ENCODE peak calls at places on chromosomes 3 and 15, in seven cellular contexts. F, T, L, D, A, S and N are unnamed samples. For H3K27me3, the result is how much of the 10 kb centered on the place peaks cover.

GRCh38 chr15:80747317-80748053 is 31.7 kb upstream of the CEMIP start:
- DNase-seq in F (no peak), T (no peak), L (peak), D (no peak), A (no peak), S (no peak), N (no peak)

GRCh38 chr3:197541756-197542539 is 13.8 kb downstream of the BDH1 start:
- DNase-seq in F (no peak), T (peak), L (peak), D (no peak), A (peak), S (peak), N (peak)

GRCh38 chr3:190718691-190719090 is 143.8 kb downstream of the GMNC start:
- DNase-seq in F (no peak), T (no peak), L (no peak), D (no peak), A (no peak), S (no peak), N (no peak)

GRCh38 chr15:39685999-39686613 is 96.5 kb downstream of the FSIP1 start:
- DNase-seq in F (no peak), T (no peak), L (peak), D (peak), A (no peak), S (no peak), N (peak)

GRCh38 chr15:90530250-90531051 is 728 bp downstream of the CRTC3 start:
- DNase-seq in F (peak), T (peak), L (peak), D (peak), A (peak), S (peak), N (peak)

GRCh38 chr15:43514241-43515057 is 3.0 kb upstream of the MAP1A start:
- DNase-seq in F (no peak), T (peak), L (peak), D (no peak), A (peak), S (no peak), N (peak)

GRCh38 chr3:30659270-30660127 is 53.1 kb downstream of the TGFBR2 start:
- DNase-seq in F (no peak), T (no peak), L (no peak), D (no peak), A (no peak), S (no peak), N (no peak)

GRCh38 chr3:36707623-36708409 is 56.5 kb downstream of the DCLK3 start:
- DNase-seq in F (no peak), T (no peak), L (no peak), D (no peak), A (no peak), S (no peak), N (peak)

GRCh38 chr15:68023307-68024101 is 30.6 kb upstream of the PIAS1 start:
- DNase-seq in F (no peak), T (no peak), L (no peak), D (no peak), A (no peak), S (no peak), N (no peak)

GRCh38 chr3:11624161-11624560 is 19.6 kb downstream of the VGLL4 start:
- DNase-seq in F (peak), T (no peak), L (no peak), D (no peak), A (no peak), S (no peak), N (no peak)

GRCh38 chr3:37864904-37865303 is 3.2 kb downstream of the CTDSPL start:
- DNase-seq in F (no peak), T (no peak), L (no peak), D (no peak), A (no peak), S (no peak), N (no peak)

GRCh38 chr3:38029400-38030125 is at the start of gene PLCD1:
- DNase-seq in F (no peak), T (peak), L (peak), D (peak), A (peak), S (peak), N (no peak)

GRCh38 chr3:182633206-182633605 is 160.1 kb upstream of the ATP11B start:
- DNase-seq in F (no peak), T (no peak), L (no peak), D (no peak), A (no peak), S (no peak), N (no peak)

GRCh38 chr3:38763569-38763968 is 52.4 kb downstream of the SCN10A start:
- DNase-seq in F (no peak), T (no peak), L (no peak), D (no peak), A (no peak), S (no peak), N (no peak)

GRCh38 chr3:54954019-54954418 is 26.2 kb upstream of the LRTM1 start:
- DNase-seq in F (no peak), T (no peak), L (peak), D (no peak), A (peak), S (no peak), N (no peak)
- TF ChIP-seq CTCF in F (no peak), T (no peak), L (no peak), D (no peak), A (no peak), S (no peak), N (no peak)

GRCh38 chr15:37094542-37095196 is 5.7 kb downstream of the MEIS2 start:
- DNase-seq in F (no peak), T (no peak), L (no peak), D (no peak), A (no peak), S (no peak), N (no peak)

GRCh38 chr15:37096878-37097568 is 3.3 kb downstream of the MEIS2 start:
- DNase-seq in F (no peak), T (no peak), L (no peak), D (no peak), A (no peak), S (no peak), N (peak)

GRCh38 chr15:37098468-37099320 is 1.7 kb downstream of the MEIS2 start:
- DNase-seq in F (peak), T (peak), L (no peak), D (peak), A (peak), S (peak), N (peak)

GRCh38 chr15:37095197-37095992 is 5.0 kb downstream of the MEIS2 start:
- DNase-seq in F (peak), T (peak), L (no peak), D (no peak), A (no peak), S (no peak), N (peak)

DNA sequence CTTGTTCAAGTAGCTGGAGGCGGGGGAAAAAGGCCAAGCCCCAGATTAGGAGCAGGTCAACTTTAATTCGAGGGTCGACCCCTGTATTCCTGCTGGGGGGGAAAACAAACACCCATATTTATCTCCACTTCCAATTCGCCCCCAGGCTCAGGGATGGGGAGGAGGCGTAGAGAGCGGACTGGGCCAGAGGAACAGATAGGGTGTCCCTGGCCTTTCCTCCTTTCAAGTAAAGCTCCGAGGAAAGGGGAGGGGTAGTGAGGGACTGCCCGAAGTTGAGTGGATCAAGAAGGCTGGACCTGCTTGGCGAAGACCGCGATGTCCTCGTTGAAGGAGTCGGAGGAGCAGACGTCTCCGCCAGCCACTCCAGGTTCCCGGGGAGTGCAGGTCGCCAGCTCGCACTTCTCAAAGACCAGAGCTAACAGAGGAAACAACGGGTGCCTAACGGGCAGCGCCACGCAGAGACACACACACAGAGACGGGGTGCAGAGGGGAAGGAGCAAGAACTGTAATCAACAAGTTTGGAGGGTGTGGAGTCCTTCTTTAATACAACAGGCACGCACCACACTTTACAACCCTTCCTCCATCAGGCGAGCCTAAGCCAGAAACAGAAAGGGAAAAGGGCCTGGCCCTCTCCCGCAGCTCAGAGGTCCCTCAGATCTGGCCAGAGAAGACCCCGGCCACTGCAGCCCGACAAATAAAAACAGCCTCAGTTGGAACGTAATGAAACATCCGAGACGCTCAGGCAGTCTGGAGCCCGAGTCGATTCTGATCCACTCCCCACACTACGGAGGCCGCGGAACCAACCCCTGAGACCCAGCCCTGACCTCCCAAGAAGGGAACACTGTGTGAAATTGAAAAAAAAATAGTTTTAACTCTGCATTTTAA is 4.1 kb downstream of the MEIS2 start:
- DNase-seq in F (no peak), T (no peak), L (no peak), D (no peak), A (no peak), S (peak), N (peak)
- H3K4me3 ChIP-seq in F (peak), T (peak), L (peak), D (peak), A (peak), S (peak), N (peak)

GRCh38 chr15:98586066-98586465 is 62.3 kb upstream of the IGF1R start:
- DNase-seq in F (no peak), T (no peak), L (no peak), D (no peak), A (no peak), S (no peak), N (no peak)

GRCh38 chr15:98582900-98583554 is 65.3 kb upstream of the IGF1R start:
- DNase-seq in F (no peak), T (no peak), L (no peak), D (no peak), A (no peak), S (no peak), N (no peak)

GRCh38 chr15:98583758-98584157 is 64.6 kb upstream of the IGF1R start:
- DNase-seq in F (no peak), T (no peak), L (no peak), D (no peak), A (no peak), S (no peak), N (no peak)

GRCh38 chr15:98581715-98582114 is 66.6 kb upstream of the IGF1R start:
- DNase-seq in F (no peak), T (no peak), L (peak), D (no peak), A (no peak), S (no peak), N (no peak)

DNA sequence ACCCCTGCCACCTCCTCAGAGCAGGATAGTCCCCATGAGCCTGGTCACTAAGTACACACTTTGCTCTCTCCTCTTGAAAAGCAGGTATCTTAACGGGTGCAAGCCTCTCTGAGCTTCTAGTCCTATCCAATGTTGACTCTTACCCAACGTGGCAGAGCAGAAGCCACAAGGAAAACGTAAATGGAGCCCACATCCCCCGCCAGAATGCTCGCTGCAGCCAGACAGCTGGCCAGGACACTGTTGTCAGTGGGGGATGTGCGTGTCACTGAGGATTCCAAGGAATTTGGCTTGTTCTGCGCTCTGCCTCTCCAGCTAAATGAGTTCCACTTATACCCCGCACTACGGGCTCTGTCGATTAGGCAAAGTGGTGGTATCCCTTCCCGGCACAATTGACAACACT is 67.8 kb upstream of the IGF1R start:
- DNase-seq in F (no peak), T (no peak), L (peak), D (no peak), A (no peak), S (no peak), N (no peak)
- H3K27me3 ChIP-seq in F (under half), T (half or more), L (under half), D (under half), A (half or more), S (under half), N (half or more)

DNA sequence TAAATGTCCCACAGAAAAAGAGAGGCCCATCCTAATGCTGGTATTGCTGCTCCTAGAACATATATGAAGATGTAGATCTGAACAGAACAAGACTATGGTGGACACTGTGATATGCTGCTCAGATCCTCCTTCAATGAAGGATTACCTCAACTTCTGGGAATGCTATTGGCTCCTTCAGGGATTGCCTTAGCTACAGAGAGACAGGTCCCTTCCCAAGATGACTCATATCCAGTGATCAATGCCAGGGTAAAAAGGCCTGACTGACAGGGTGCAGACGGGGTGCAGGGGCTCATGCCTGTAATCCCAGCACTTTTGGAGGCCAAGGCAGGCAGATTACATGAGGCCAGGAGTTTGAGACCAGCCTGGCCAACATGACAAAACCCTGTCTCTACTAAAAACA is 20.5 kb upstream of the STAG1 start:
- DNase-seq in F (no peak), T (no peak), L (no peak), D (no peak), A (no peak), S (no peak), N (no peak)
- TF ChIP-seq CTCF in F (no peak), T (no peak), L (no peak), D (no peak), A (no peak), S (no peak), N (no peak)

DNA sequence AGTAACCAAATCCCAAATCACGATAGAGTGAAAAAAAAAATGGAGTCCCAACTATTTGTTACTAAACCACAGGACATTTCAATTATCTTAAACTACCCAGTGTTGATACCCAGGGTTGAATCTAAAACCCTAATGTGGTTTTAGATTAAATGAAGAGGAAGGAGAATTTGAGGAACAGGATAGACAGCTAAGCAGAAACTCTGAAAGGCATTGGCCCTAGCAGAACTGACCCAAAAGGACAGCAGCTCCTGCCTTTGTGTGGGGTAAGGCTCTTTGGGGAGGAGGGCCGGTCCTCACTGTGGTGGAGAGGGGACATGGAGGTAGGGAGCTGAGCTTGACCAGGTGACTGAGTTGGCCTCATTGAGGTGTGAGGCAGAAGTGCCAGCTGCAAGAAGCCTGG is 30.7 kb upstream of the SNRK start:
- DNase-seq in F (no peak), T (no peak), L (no peak), D (no peak), A (no peak), S (no peak), N (no peak)
- H3K4me3 ChIP-seq in F (no peak), T (no peak), L (no peak), D (no peak), A (no peak), S (no peak), N (no peak)